ENCODE peak calls at places on chromosomes 6 and 20, in nine cellular contexts. One of them, this sample, is unnamed.

GRCh38 chr20:21529863-21530262 is 16.0 kb upstream of the NKX2-2 start:
- DNase-seq in lung: no peak
- DNase-seq in heart right ventricle: no peak
- DNase-seq in PC-3: peak; percentile 23
- DNase-seq in GM23338: peak; percentile 59
- DNase-seq in adrenal gland: no peak
- DNase-seq in MM.1S: peak; percentile 27
- DNase-seq in stomach: no peak
- DNase-seq in lower lobe of right lung: no peak
- DNase-seq in this sample: no peak

GRCh38 chr6:3325210-3325609 is 66.5 kb downstream of the PSMG4 start:
- DNase-seq in lower lobe of right lung: no peak
- DNase-seq in stomach: no peak
- DNase-seq in heart right ventricle: no peak
- DNase-seq in lung: no peak
- DNase-seq in PC-3: peak; percentile 43
- DNase-seq in MM.1S: no peak
- DNase-seq in GM23338: no peak
- DNase-seq in adrenal gland: peak; percentile 65
- DNase-seq in this sample: no peak

GRCh38 chr6:35343092-35343834 is 905 bp downstream of the PPARD start:
- DNase-seq in PC-3: peak; percentile 27
- DNase-seq in stomach: peak; percentile 43
- DNase-seq in adrenal gland: peak; percentile 56
- DNase-seq in heart right ventricle: peak; percentile 55
- DNase-seq in MM.1S: no peak
- DNase-seq in GM23338: no peak
- DNase-seq in lower lobe of right lung: peak; percentile 73
- DNase-seq in lung: peak; percentile 47
- DNase-seq in this sample: peak; percentile 88

GRCh38 chr6:113674075-113674474 is 183.1 kb upstream of the MARCKS start:
- DNase-seq in PC-3: no peak
- DNase-seq in GM23338: no peak
- DNase-seq in adrenal gland: no peak
- DNase-seq in lung: no peak
- DNase-seq in lower lobe of right lung: no peak
- DNase-seq in heart right ventricle: no peak
- DNase-seq in stomach: peak; percentile 48
- DNase-seq in MM.1S: no peak
- DNase-seq in this sample: no peak

GRCh38 chr20:17687800-17688199 is 5.8 kb upstream of the RRBP1 start:
- DNase-seq in GM23338: no peak
- DNase-seq in PC-3: no peak
- DNase-seq in heart right ventricle: no peak
- DNase-seq in lower lobe of right lung: no peak
- DNase-seq in adrenal gland: no peak
- DNase-seq in stomach: no peak
- DNase-seq in lung: no peak
- DNase-seq in MM.1S: no peak
- DNase-seq in this sample: no peak

GRCh38 chr20:36308986-36309385 is 2.8 kb downstream of the DLGAP4 start:
- DNase-seq in MM.1S: no peak
- DNase-seq in stomach: no peak
- DNase-seq in adrenal gland: no peak
- DNase-seq in lung: no peak
- DNase-seq in heart right ventricle: no peak
- DNase-seq in lower lobe of right lung: no peak
- DNase-seq in PC-3: no peak
- DNase-seq in GM23338: peak; percentile 32
- DNase-seq in this sample: no peak

GRCh38 chr20:38109025-38109541 is 56.0 kb downstream of the TGM2 start:
- DNase-seq in adrenal gland: peak; percentile 49
- DNase-seq in stomach: no peak
- DNase-seq in MM.1S: no peak
- DNase-seq in heart right ventricle: peak; percentile 53
- DNase-seq in PC-3: no peak
- DNase-seq in lower lobe of right lung: no peak
- DNase-seq in lung: no peak
- DNase-seq in GM23338: no peak
- DNase-seq in this sample: peak; percentile 98

GRCh38 chr6:24057030-24057429 is 69.0 kb upstream of the NRSN1 start:
- DNase-seq in heart right ventricle: no peak
- DNase-seq in PC-3: no peak
- DNase-seq in adrenal gland: no peak
- DNase-seq in lung: no peak
- DNase-seq in MM.1S: no peak
- DNase-seq in lower lobe of right lung: no peak
- DNase-seq in GM23338: no peak
- DNase-seq in stomach: no peak
- DNase-seq in this sample: no peak

GRCh38 chr6:159758031-159759001 is 3.5 kb upstream of the ACAT2 start:
- DNase-seq in PC-3: peak; percentile 54
- DNase-seq in lower lobe of right lung: no peak
- DNase-seq in MM.1S: no peak
- DNase-seq in stomach: no peak
- DNase-seq in lung: no peak
- DNase-seq in heart right ventricle: no peak
- DNase-seq in GM23338: peak; percentile 41
- DNase-seq in adrenal gland: no peak
- DNase-seq in this sample: no peak

GRCh38 chr6:23728707-23729106 is 397.3 kb upstream of the NRSN1 start:
- DNase-seq in adrenal gland: no peak
- DNase-seq in GM23338: peak; percentile 4
- DNase-seq in MM.1S: no peak
- DNase-seq in lower lobe of right lung: no peak
- DNase-seq in stomach: peak; percentile 57
- DNase-seq in heart right ventricle: no peak
- DNase-seq in lung: no peak
- DNase-seq in PC-3: peak; percentile 20
- DNase-seq in this sample: no peak

GRCh38 chr20:19975901-19976300 is 41.3 kb upstream of the NAA20 start:
- DNase-seq in lower lobe of right lung: no peak
- DNase-seq in GM23338: no peak
- DNase-seq in lung: no peak
- DNase-seq in MM.1S: no peak
- DNase-seq in adrenal gland: peak; percentile 50
- DNase-seq in stomach: peak; percentile 46
- DNase-seq in heart right ventricle: no peak
- DNase-seq in PC-3: peak; percentile 45
- DNase-seq in this sample: no peak

GRCh38 chr6:5981274-5982026 is 25.3 kb downstream of the NRN1 start:
- DNase-seq in adrenal gland: no peak
- DNase-seq in MM.1S: no peak
- DNase-seq in heart right ventricle: no peak
- DNase-seq in GM23338: no peak
- DNase-seq in stomach: no peak
- DNase-seq in lower lobe of right lung: no peak
- DNase-seq in PC-3: peak; percentile 76
- DNase-seq in lung: no peak
- DNase-seq in this sample: no peak

GRCh38 chr20:25136643-25137559 is 55.0 kb upstream of the VSX1 start:
- DNase-seq in PC-3: peak; percentile 78
- DNase-seq in adrenal gland: peak; percentile 52
- DNase-seq in stomach: no peak
- DNase-seq in heart right ventricle: peak; percentile 58
- DNase-seq in GM23338: no peak
- DNase-seq in lower lobe of right lung: peak; percentile 59
- DNase-seq in lung: peak; percentile 67
- DNase-seq in MM.1S: no peak
- DNase-seq in this sample: no peak

GRCh38 chr6:3742076-3742425 is 9.5 kb downstream of the PXDC1 start:
- DNase-seq in PC-3: peak; percentile 66
- DNase-seq in MM.1S: no peak
- DNase-seq in stomach: no peak
- DNase-seq in GM23338: no peak
- DNase-seq in adrenal gland: no peak
- DNase-seq in lung: no peak
- DNase-seq in lower lobe of right lung: no peak
- DNase-seq in heart right ventricle: no peak
- DNase-seq in this sample: no peak

GRCh38 chr20:57329608-57330221 is at the start of gene SPO11:
- DNase-seq in MM.1S: peak; percentile 28
- DNase-seq in PC-3: no peak
- DNase-seq in adrenal gland: no peak
- DNase-seq in heart right ventricle: no peak
- DNase-seq in stomach: no peak
- DNase-seq in GM23338: peak; percentile 91
- DNase-seq in lower lobe of right lung: no peak
- DNase-seq in lung: no peak
- DNase-seq in this sample: no peak

GRCh38 chr6:159676804-159677203 is 16.2 kb downstream of the SOD2 start:
- DNase-seq in lower lobe of right lung: no peak
- DNase-seq in heart right ventricle: no peak
- DNase-seq in lung: no peak
- DNase-seq in stomach: no peak
- DNase-seq in GM23338: no peak
- DNase-seq in PC-3: peak; percentile 25
- DNase-seq in MM.1S: no peak
- DNase-seq in adrenal gland: no peak
- DNase-seq in this sample: no peak

GRCh38 chr20:884983-885952 is 30.9 kb downstream of the ANGPT4 start:
- DNase-seq in adrenal gland: peak; percentile 20
- DNase-seq in lung: no peak
- DNase-seq in stomach: no peak
- DNase-seq in MM.1S: peak; percentile 18
- DNase-seq in GM23338: peak; percentile 93
- DNase-seq in heart right ventricle: no peak
- DNase-seq in PC-3: peak; percentile 36
- DNase-seq in lower lobe of right lung: no peak
- DNase-seq in this sample: no peak

GRCh38 chr20:45346291-45346718 is 1.9 kb downstream of the SDC4 start:
- DNase-seq in heart right ventricle: no peak
- DNase-seq in GM23338: no peak
- DNase-seq in adrenal gland: no peak
- DNase-seq in MM.1S: no peak
- DNase-seq in stomach: no peak
- DNase-seq in lower lobe of right lung: no peak
- DNase-seq in PC-3: peak; percentile 44
- DNase-seq in lung: no peak
- DNase-seq in this sample: no peak

GRCh38 chr6:143125896-143126573 is 65.3 kb downstream of the AIG1 start:
- DNase-seq in adrenal gland: no peak
- DNase-seq in GM23338: no peak
- DNase-seq in lower lobe of right lung: no peak
- DNase-seq in MM.1S: no peak
- DNase-seq in lung: no peak
- DNase-seq in stomach: no peak
- DNase-seq in heart right ventricle: no peak
- DNase-seq in PC-3: no peak
- DNase-seq in this sample: no peak

GRCh38 chr20:31718952-31719643 is 3.6 kb downstream of the BCL2L1 start:
- DNase-seq in stomach: peak; percentile 43
- DNase-seq in lung: peak; percentile 44
- DNase-seq in lower lobe of right lung: no peak
- DNase-seq in heart right ventricle: no peak
- DNase-seq in MM.1S: peak; percentile 49
- DNase-seq in PC-3: peak; percentile 87
- DNase-seq in adrenal gland: no peak
- DNase-seq in GM23338: peak; percentile 40
- DNase-seq in this sample: no peak

GRCh38 chr20:31716818-31717477 is 5.7 kb downstream of the BCL2L1 start:
- DNase-seq in heart right ventricle: no peak
- DNase-seq in stomach: no peak
- DNase-seq in lower lobe of right lung: no peak
- DNase-seq in adrenal gland: no peak
- DNase-seq in GM23338: no peak
- DNase-seq in MM.1S: no peak
- DNase-seq in lung: no peak
- DNase-seq in PC-3: no peak
- DNase-seq in this sample: no peak

GRCh38 chr20:31716351-31716750 is 6.3 kb downstream of the BCL2L1 start:
- DNase-seq in GM23338: no peak
- DNase-seq in stomach: no peak
- DNase-seq in PC-3: peak; percentile 58
- DNase-seq in MM.1S: no peak
- DNase-seq in heart right ventricle: no peak
- DNase-seq in adrenal gland: no peak
- DNase-seq in lower lobe of right lung: no peak
- DNase-seq in lung: no peak
- DNase-seq in this sample: no peak

GRCh38 chr20:31715766-31716165 is 6.9 kb downstream of the BCL2L1 start:
- DNase-seq in stomach: no peak
- DNase-seq in lower lobe of right lung: no peak
- DNase-seq in adrenal gland: no peak
- DNase-seq in PC-3: no peak
- DNase-seq in heart right ventricle: no peak
- DNase-seq in MM.1S: no peak
- DNase-seq in lung: no peak
- DNase-seq in GM23338: no peak
- DNase-seq in this sample: no peak

GRCh38 chr20:31717478-31717946 is 5.2 kb downstream of the BCL2L1 start:
- DNase-seq in MM.1S: peak; percentile 68
- DNase-seq in heart right ventricle: no peak
- DNase-seq in adrenal gland: no peak
- DNase-seq in lung: no peak
- DNase-seq in lower lobe of right lung: no peak
- DNase-seq in stomach: no peak
- DNase-seq in PC-3: no peak
- DNase-seq in GM23338: no peak
- DNase-seq in this sample: no peak
- H3K4me1 ChIP-seq in MM.1S: peaks cover 26% of the 10 kb centered on the region
- H3K4me1 ChIP-seq in heart right ventricle: peaks cover 84% of the 10 kb centered on the region
- H3K4me1 ChIP-seq in adrenal gland: peaks cover 65% of the 10 kb centered on the region
- H3K4me1 ChIP-seq in lung: peaks cover 12% of the 10 kb centered on the region
- H3K4me1 ChIP-seq in lower lobe of right lung: peaks cover 83% of the 10 kb centered on the region
- H3K4me1 ChIP-seq in stomach: peaks cover 97% of the 10 kb centered on the region
- H3K4me1 ChIP-seq in PC-3: peaks cover 77% of the 10 kb centered on the region
- H3K4me1 ChIP-seq in GM23338: peaks cover 83% of the 10 kb centered on the region
- H3K4me1 ChIP-seq in this sample: peaks cover 96% of the 10 kb centered on the region

GRCh38 chr6:50145125-50145524 is 95.4 kb upstream of the DEFB112 start:
- DNase-seq in heart right ventricle: no peak
- DNase-seq in stomach: no peak
- DNase-seq in lung: no peak
- DNase-seq in adrenal gland: no peak
- DNase-seq in GM23338: peak; percentile 31
- DNase-seq in PC-3: peak; percentile 39
- DNase-seq in MM.1S: no peak
- DNase-seq in lower lobe of right lung: no peak
- DNase-seq in this sample: no peak
- TF ChIP-seq CTCF in heart right ventricle: peak; percentile 22
- TF ChIP-seq CTCF in stomach: no peak
- TF ChIP-seq CTCF in lung: no peak
- TF ChIP-seq CTCF in adrenal gland: peak; percentile 39
- TF ChIP-seq CTCF in GM23338: peak; percentile 77
- TF ChIP-seq CTCF in PC-3: peak; percentile 65
- TF ChIP-seq CTCF in MM.1S: peak; percentile 54
- TF ChIP-seq CTCF in lower lobe of right lung: no peak
- TF ChIP-seq CTCF in this sample: no peak

GRCh38 chr20:10508468-10509251 is 73.6 kb downstream of the SLX4IP start:
- DNase-seq in MM.1S: no peak
- DNase-seq in PC-3: no peak
- DNase-seq in adrenal gland: peak; percentile 43
- DNase-seq in heart right ventricle: no peak
- DNase-seq in lower lobe of right lung: no peak
- DNase-seq in stomach: no peak
- DNase-seq in lung: no peak
- DNase-seq in GM23338: no peak
- DNase-seq in this sample: no peak
- H3K4me1 ChIP-seq in MM.1S: peaks cover 12% of the 10 kb centered on the region
- H3K4me1 ChIP-seq in PC-3: peaks cover 34% of the 10 kb centered on the region
- H3K4me1 ChIP-seq in adrenal gland: peaks cover 42% of the 10 kb centered on the region
- H3K4me1 ChIP-seq in heart right ventricle: peaks cover 45% of the 10 kb centered on the region
- H3K4me1 ChIP-seq in lower lobe of right lung: peaks cover 64% of the 10 kb centered on the region
- H3K4me1 ChIP-seq in stomach: peaks cover 73% of the 10 kb centered on the region
- H3K4me1 ChIP-seq in lung: peaks cover 17% of the 10 kb centered on the region
- H3K4me1 ChIP-seq in GM23338: peaks cover 7% of the 10 kb centered on the region
- H3K4me1 ChIP-seq in this sample: peaks cover 85% of the 10 kb centered on the region

GRCh38 chr6:107400748-107401147 is 58.6 kb downstream of the PDSS2 start:
- DNase-seq in heart right ventricle: no peak
- DNase-seq in lung: no peak
- DNase-seq in GM23338: no peak
- DNase-seq in MM.1S: no peak
- DNase-seq in stomach: no peak
- DNase-seq in lower lobe of right lung: no peak
- DNase-seq in adrenal gland: no peak
- DNase-seq in PC-3: no peak
- DNase-seq in this sample: no peak
- TF ChIP-seq CTCF in heart right ventricle: no peak
- TF ChIP-seq CTCF in lung: no peak
- TF ChIP-seq CTCF in GM23338: no peak
- TF ChIP-seq CTCF in MM.1S: no peak
- TF ChIP-seq CTCF in stomach: no peak
- TF ChIP-seq CTCF in lower lobe of right lung: no peak
- TF ChIP-seq CTCF in adrenal gland: no peak
- TF ChIP-seq CTCF in PC-3: no peak
- TF ChIP-seq CTCF in this sample: no peak

This sample was measured in vagina.